ENCODE peak calls at places on chromosomes 4 and X, in six cellular contexts. T is SK-N-SH, C is GM13976, A is tibial nerve, V is keratinocyte, Z is Peyer's patch. J is an unnamed sample.

GRCh38 chrX:13283968-13284914 is 35.6 kb downstream of the ATXN3L start:
- DNase-seq in A (no peak), T (no peak), C (no peak), V (no peak), Z (no peak), J (no peak)

GRCh38 chr4:139767168-139767567 is 101.5 kb downstream of the MGST2 start:
- DNase-seq in T (no peak), A (no peak), Z (no peak), C (no peak), V (no peak), J (no peak)

GRCh38 chrX:72532371-72532770 is 40.3 kb downstream of the HDAC8 start:
- DNase-seq in V (no peak), A (no peak), C (no peak), T (no peak), Z (no peak), J (no peak)

GRCh38 chr4:23602720-23603119 is 287.1 kb downstream of the PPARGC1A start:
- DNase-seq in T (no peak), Z (no peak), C (no peak), V (no peak), A (no peak), J (no peak)

GRCh38 chr4:114334808-114335739 is 263.5 kb upstream of the UGT8 start:
- DNase-seq in C (no peak), T (peak; percentile 9), Z (no peak), V (no peak), A (no peak), J (no peak)

GRCh38 chr4:137474711-137475301 is 57.5 kb downstream of the PCDH18 start:
- DNase-seq in V (no peak), T (peak; percentile 62), A (no peak), C (no peak), Z (no peak), J (no peak)

GRCh38 chr4:148954011-148954749 is 512.0 kb upstream of the NR3C2 start:
- DNase-seq in Z (no peak), A (no peak), V (no peak), T (no peak), C (no peak), J (no peak)

GRCh38 chr4:4990857-4991540 is 28.3 kb downstream of the CYTL1 start:
- DNase-seq in Z (no peak), C (no peak), A (peak; percentile 61), T (peak; percentile 56), V (no peak), J (no peak)

GRCh38 chr4:6408263-6408662 is 64.2 kb downstream of the PPP2R2C start:
- DNase-seq in V (no peak), A (no peak), T (no peak), Z (peak; percentile 5), C (no peak), J (no peak)

GRCh38 chrX:137194164-137194563 is 160.4 kb upstream of the GPR101 start:
- DNase-seq in V (no peak), A (no peak), C (peak; percentile 7), T (peak; percentile 16), Z (no peak), J (no peak)

GRCh38 chr4:121784401-121784800 is 16.7 kb upstream of the EXOSC9 start:
- DNase-seq in C (no peak), Z (no peak), V (no peak), A (no peak), T (no peak), J (no peak)

GRCh38 chr4:189547537-189547936 is 393.1 kb upstream of the FRG1 start:
- DNase-seq in A (no peak), T (no peak), C (no peak), Z (no peak), V (no peak), J (no peak)

GRCh38 chr4:40316782-40317635 is 18.1 kb upstream of the CHRNA9 start:
- DNase-seq in T (peak; percentile 57), A (no peak), C (peak; percentile 69), Z (peak; percentile 67), V (peak; percentile 64), J (no peak)

GRCh38 chr4:26284536-26284935 is 36.3 kb upstream of the RBPJ start:
- DNase-seq in Z (no peak), V (no peak), A (no peak), C (no peak), T (no peak), J (no peak)

GRCh38 chr4:87317527-87317926 is 5.2 kb downstream of the HSD17B13 start:
- DNase-seq in C (no peak), A (no peak), Z (no peak), T (no peak), V (no peak), J (no peak)

GRCh38 chr4:1512738-1513660 is 106.8 kb upstream of the NKX1-1 start:
- DNase-seq in T (peak; percentile 87), V (no peak), Z (peak; percentile 63), C (no peak), A (no peak), J (peak; percentile 77)

GRCh38 chr4:8176547-8177399 is 18.2 kb upstream of the ABLIM2 start:
- DNase-seq in A (no peak), V (no peak), T (peak; percentile 89), Z (no peak), C (peak; percentile 86), J (no peak)

GRCh38 chr4:114209589-114209988 is 230.1 kb upstream of the ARSJ start:
- DNase-seq in V (no peak), Z (no peak), T (no peak), A (no peak), C (no peak), J (no peak)

GRCh38 chr4:121728066-121728465 is 31.3 kb upstream of the ANXA5 start:
- DNase-seq in Z (no peak), T (no peak), V (no peak), A (no peak), C (no peak), J (no peak)

GRCh38 chr4:8468746-8469535 is 28.4 kb downstream of the TRMT44 start:
- DNase-seq in Z (peak; percentile 71), C (peak; percentile 89), A (peak; percentile 40), T (peak; percentile 89), V (no peak), J (no peak)

GRCh38 chrX:49291615-49292337 is 11.7 kb upstream of the GAGE10 start:
- DNase-seq in Z (peak; percentile 62), T (peak; percentile 60), V (peak; percentile 9), A (peak; percentile 19), C (peak; percentile 60), J (no peak)

GRCh38 chr4:148367756-148368155 is 74.5 kb downstream of the NR3C2 start:
- DNase-seq in C (no peak), Z (no peak), A (no peak), V (no peak), T (no peak), J (no peak)

GRCh38 chrX:63363788-63364187 is 12.7 kb upstream of the SPIN4 start:
- DNase-seq in A (no peak), V (no peak), C (no peak), T (no peak), Z (no peak), J (no peak)

GRCh38 chr4:37762294-37763163 is 64.0 kb upstream of the PGM2 start:
- DNase-seq in A (no peak), T (no peak), C (no peak), Z (no peak), V (peak; percentile 38), J (no peak)

DNA sequence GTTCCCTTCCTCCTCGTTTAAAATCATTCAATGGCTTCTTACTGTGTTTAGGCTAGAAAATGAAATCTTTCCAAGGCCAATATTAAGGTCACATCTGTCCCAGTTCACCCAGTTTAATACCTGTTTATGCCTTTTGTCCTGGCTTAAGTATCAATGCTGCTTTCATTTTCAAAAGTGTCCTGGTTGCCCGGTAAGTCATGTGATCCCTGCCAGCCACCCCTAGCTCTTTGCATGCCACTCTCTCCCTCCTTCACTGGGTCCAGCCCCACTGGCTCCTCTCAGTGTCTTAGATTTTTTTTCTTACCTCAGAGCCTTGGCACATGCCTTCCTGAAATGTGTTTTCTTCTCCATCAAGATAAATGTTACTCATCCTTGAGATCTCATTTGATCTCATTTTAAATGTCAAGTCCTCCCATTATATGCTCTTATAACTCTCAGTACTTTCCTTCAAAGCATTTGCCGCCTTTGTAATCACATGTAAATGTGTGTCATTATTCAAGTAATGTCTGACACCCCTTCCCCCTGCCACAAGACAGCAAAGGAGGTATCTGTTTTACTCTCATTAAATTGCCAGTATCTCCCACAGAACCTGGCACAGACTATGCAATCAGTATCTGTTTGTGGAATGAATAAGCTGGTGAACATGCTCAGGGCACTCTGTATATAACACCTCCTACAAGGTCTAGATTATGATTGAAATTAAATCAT is 472.5 kb upstream of the RPS6KA3 start:
- DNase-seq in A (no peak), V (no peak), T (no peak), C (no peak), Z (no peak), J (no peak)
- TF ChIP-seq CTCF in A (no peak), V (no peak), T (no peak), C (no peak), Z (no peak), J (no peak)

GRCh38 chrX:29471829-29472228 is 743.5 kb upstream of the MAGEB2 start:
- DNase-seq in C (no peak), V (no peak), A (no peak), T (no peak), Z (no peak), J (no peak)
- TF ChIP-seq CTCF in C (no peak), V (no peak), A (no peak), T (no peak), Z (no peak), J (no peak)

DNA sequence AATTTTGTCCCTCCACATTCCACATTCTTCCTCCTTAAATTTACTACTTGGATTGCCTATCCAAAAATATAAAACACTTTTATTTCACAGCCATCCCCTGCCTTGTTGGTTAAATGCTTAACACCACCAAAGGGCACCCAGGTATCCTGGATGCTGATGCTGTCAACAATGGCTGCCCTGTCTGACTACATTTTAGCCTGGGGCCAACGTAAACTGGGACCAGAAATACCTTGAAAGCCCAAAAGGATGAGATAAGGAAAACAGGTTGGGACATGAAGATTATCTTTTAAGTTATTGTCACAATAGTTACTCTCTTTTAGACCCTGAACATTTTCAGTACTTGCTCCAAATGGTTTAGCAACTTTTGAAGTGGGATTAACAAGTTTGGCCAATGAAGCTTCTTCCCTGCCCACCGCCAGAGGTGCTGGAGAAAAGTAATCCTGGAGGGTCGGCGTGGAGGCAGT is 775 bp upstream of the YIPF6 start:
- DNase-seq in Z (no peak), V (no peak), A (no peak), C (peak; percentile 29), T (peak; percentile 39), J (no peak)
- TF ChIP-seq CTCF in Z (no peak), V (no peak), A (no peak), C (no peak), T (peak; percentile 39), J (peak; percentile 46)

DNA sequence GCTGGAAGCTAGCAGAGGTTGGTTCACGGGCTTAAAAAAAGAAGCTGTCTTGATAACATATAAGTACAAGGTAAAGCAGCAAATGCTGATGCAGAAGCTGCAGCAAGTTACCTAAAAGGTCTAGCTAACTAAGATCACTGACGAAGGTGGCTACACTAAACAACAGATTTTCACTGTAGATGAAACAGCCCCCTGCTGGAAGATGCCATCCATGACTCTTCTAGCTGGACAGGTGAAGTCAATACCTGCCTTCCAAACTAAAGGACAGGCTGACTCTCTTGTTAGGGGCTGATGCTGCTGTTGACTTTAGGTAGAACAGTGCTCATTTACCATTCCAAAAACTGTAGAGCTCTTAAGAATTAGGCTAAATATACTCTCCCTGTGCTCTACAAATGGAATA is 99.5 kb downstream of the FBXW7 start:
- DNase-seq in A (no peak), Z (no peak), C (no peak), V (no peak), T (no peak), J (no peak)
- TF ChIP-seq CTCF in A (no peak), Z (no peak), C (no peak), V (peak; percentile 25), T (no peak), J (no peak)

J was measured in chondrocyte.